ENCODE peak calls at places on chromosome 19, in five cellular contexts. O is fibroblast of lung; Y is WTC11; D is stimulated activated CD8-positive, alpha-beta memory T cell treated with anti-CD3 and anti-CD28 coated beads, Interleukin-12 subunit alpha, Interleukin-12 subunit beta, amount 100 ng/mL, for 4 hours; W is GM13977. E is an unnamed sample.

GRCh38 chr19:42497492-42498226 is 30.6 kb downstream of the CEACAM1 start:
- DNase-seq in D (no peak), O (no peak), W (peak), Y (no peak), E (no peak)

GRCh38 chr19:6100284-6100915 is 9.9 kb downstream of the RFX2 start:
- DNase-seq in W (no peak), O (no peak), Y (no peak), D (no peak), E (peak)

GRCh38 chr19:43765109-43765876 is 10.5 kb upstream of the SMG9 start:
- DNase-seq in D (peak), Y (no peak), W (peak), O (peak), E (no peak)

GRCh38 chr19:10321874-10322835 is 6.3 kb upstream of the FDX2 start:
- DNase-seq in D (no peak), O (no peak), Y (no peak), W (no peak), E (no peak)

GRCh38 chr19:4709440-4710280 is 14.0 kb downstream of the DPP9 start:
- DNase-seq in Y (no peak), O (no peak), W (no peak), D (no peak), E (no peak)

GRCh38 chr19:6721113-6721474 is 644 bp upstream of the C3 start:
- DNase-seq in W (no peak), Y (no peak), O (no peak), D (no peak), E (no peak)

GRCh38 chr19:35065574-35065973 is 24.1 kb downstream of the HPN start:
- DNase-seq in O (no peak), D (no peak), Y (no peak), W (no peak), E (no peak)

GRCh38 chr19:32542477-32543106 is 38.4 kb upstream of the PDCD5 start:
- DNase-seq in D (no peak), O (no peak), Y (no peak), W (no peak), E (no peak)

GRCh38 chr19:1395194-1396018 is 5.9 kb downstream of the GAMT start:
- DNase-seq in Y (no peak), O (no peak), D (no peak), W (no peak), E (no peak)

GRCh38 chr19:33368074-33368864 is 5.2 kb upstream of the CEBPG start:
- DNase-seq in W (no peak), D (no peak), Y (no peak), O (peak), E (no peak)

GRCh38 chr19:13029893-13030292 is 34.6 kb downstream of the NFIX start:
- DNase-seq in O (no peak), D (no peak), W (no peak), Y (peak), E (no peak)

GRCh38 chr19:1264801-1265610 is 4.1 kb upstream of the CIRBP start:
- DNase-seq in Y (peak), W (peak), D (no peak), O (peak), E (no peak)

GRCh38 chr19:13839938-13840750 is 36.8 kb upstream of the NANOS3 start:
- DNase-seq in W (no peak), D (no peak), O (no peak), Y (no peak), E (no peak)

GRCh38 chr19:52789440-52789839 is 2.8 kb upstream of the ZNF600 start:
- DNase-seq in Y (no peak), D (no peak), W (no peak), O (no peak), E (no peak)

E was measured in SK-N-DZ.